ENCODE peak calls at places on chromosome 13, in six cellular contexts. One of them, this sample, is unnamed. For H3K9me3, the result is how much of the 10 kb centered on the place peaks cover.

GRCh38 chr13:89267734-89268133 is 1596.6 kb downstream of the SLITRK5 start:
- DNase-seq in HCT116: no peak
- DNase-seq in mammary epithelial cell: peak
- DNase-seq in K562: no peak
- DNase-seq in neural progenitor cell: no peak
- DNase-seq in GM12878: no peak
- DNase-seq in this sample: no peak

GRCh38 chr13:54357284-54357933 is 1328.8 kb downstream of the OLFM4 start:
- DNase-seq in K562: no peak
- DNase-seq in HCT116: no peak
- DNase-seq in mammary epithelial cell: no peak
- DNase-seq in GM12878: no peak
- DNase-seq in neural progenitor cell: peak
- DNase-seq in this sample: no peak

GRCh38 chr13:113296842-113297369 is at the start of gene LAMP1:
- DNase-seq in HCT116: peak
- DNase-seq in K562: peak
- DNase-seq in neural progenitor cell: peak
- DNase-seq in mammary epithelial cell: peak
- DNase-seq in GM12878: peak
- DNase-seq in this sample: peak

GRCh38 chr13:70960841-70961443 is 852.7 kb upstream of the KLHL1 start:
- DNase-seq in HCT116: no peak
- DNase-seq in GM12878: peak
- DNase-seq in K562: no peak
- DNase-seq in neural progenitor cell: peak
- DNase-seq in mammary epithelial cell: peak
- DNase-seq in this sample: peak

GRCh38 chr13:48775285-48775684 is 121.6 kb downstream of the CYSLTR2 start:
- DNase-seq in neural progenitor cell: no peak
- DNase-seq in GM12878: no peak
- DNase-seq in K562: no peak
- DNase-seq in HCT116: no peak
- DNase-seq in mammary epithelial cell: peak
- DNase-seq in this sample: no peak

GRCh38 chr13:108463365-108463764 is 166.0 kb upstream of the MYO16 start:
- DNase-seq in K562: no peak
- DNase-seq in neural progenitor cell: no peak
- DNase-seq in mammary epithelial cell: peak
- DNase-seq in GM12878: peak
- DNase-seq in HCT116: no peak
- DNase-seq in this sample: peak

GRCh38 chr13:28268800-28269223 is 130.5 kb downstream of the PAN3 start:
- DNase-seq in HCT116: no peak
- DNase-seq in mammary epithelial cell: no peak
- DNase-seq in GM12878: peak
- DNase-seq in neural progenitor cell: no peak
- DNase-seq in K562: no peak
- DNase-seq in this sample: no peak

GRCh38 chr13:47672245-47672975 is 328.7 kb downstream of the SUCLA2 start:
- DNase-seq in GM12878: no peak
- DNase-seq in mammary epithelial cell: no peak
- DNase-seq in neural progenitor cell: no peak
- DNase-seq in HCT116: no peak
- DNase-seq in K562: no peak
- DNase-seq in this sample: no peak

GRCh38 chr13:94345374-94346195 is 133.9 kb downstream of the DCT start:
- DNase-seq in HCT116: no peak
- DNase-seq in GM12878: no peak
- DNase-seq in mammary epithelial cell: peak
- DNase-seq in neural progenitor cell: no peak
- DNase-seq in K562: no peak
- DNase-seq in this sample: peak

GRCh38 chr13:107838592-107839161 is 376.7 kb downstream of the LIG4 start:
- DNase-seq in mammary epithelial cell: no peak
- DNase-seq in HCT116: no peak
- DNase-seq in GM12878: no peak
- DNase-seq in K562: no peak
- DNase-seq in neural progenitor cell: no peak
- DNase-seq in this sample: no peak

GRCh38 chr13:76820759-76821158 is 65.4 kb downstream of the KCTD12 start:
- DNase-seq in HCT116: no peak
- DNase-seq in K562: no peak
- DNase-seq in mammary epithelial cell: no peak
- DNase-seq in GM12878: no peak
- DNase-seq in neural progenitor cell: no peak
- DNase-seq in this sample: no peak

GRCh38 chr13:75365724-75366173 is 116.2 kb downstream of the TBC1D4 start:
- DNase-seq in GM12878: peak
- DNase-seq in K562: peak
- DNase-seq in HCT116: peak
- DNase-seq in neural progenitor cell: no peak
- DNase-seq in mammary epithelial cell: peak
- DNase-seq in this sample: no peak

GRCh38 chr13:39245688-39246087 is 207.4 kb downstream of the NHLRC3 start:
- DNase-seq in mammary epithelial cell: peak
- DNase-seq in K562: no peak
- DNase-seq in GM12878: no peak
- DNase-seq in HCT116: no peak
- DNase-seq in neural progenitor cell: no peak
- DNase-seq in this sample: peak

GRCh38 chr13:96835591-96835990 is 158.7 kb downstream of the OXGR1 start:
- DNase-seq in HCT116: no peak
- DNase-seq in GM12878: no peak
- DNase-seq in mammary epithelial cell: no peak
- DNase-seq in K562: no peak
- DNase-seq in neural progenitor cell: no peak
- DNase-seq in this sample: no peak

GRCh38 chr13:77565635-77566034 is 30.1 kb downstream of the SCEL start:
- DNase-seq in K562: peak
- DNase-seq in HCT116: peak
- DNase-seq in GM12878: no peak
- DNase-seq in mammary epithelial cell: peak
- DNase-seq in neural progenitor cell: peak
- DNase-seq in this sample: peak

GRCh38 chr13:28440774-28441532 is 54.0 kb downstream of the FLT1 start:
- DNase-seq in HCT116: no peak
- DNase-seq in mammary epithelial cell: peak
- DNase-seq in K562: no peak
- DNase-seq in GM12878: no peak
- DNase-seq in neural progenitor cell: no peak
- DNase-seq in this sample: no peak

GRCh38 chr13:86051134-86052103 is 252.2 kb upstream of the SLITRK6 start:
- DNase-seq in mammary epithelial cell: peak
- DNase-seq in HCT116: no peak
- DNase-seq in neural progenitor cell: no peak
- DNase-seq in GM12878: no peak
- DNase-seq in K562: no peak
- DNase-seq in this sample: no peak

GRCh38 chr13:60572855-60573254 is 175.8 kb downstream of the TDRD3 start:
- DNase-seq in GM12878: no peak
- DNase-seq in mammary epithelial cell: no peak
- DNase-seq in K562: no peak
- DNase-seq in neural progenitor cell: peak
- DNase-seq in HCT116: no peak
- DNase-seq in this sample: peak

GRCh38 chr13:81639984-81640582 is 1299.2 kb upstream of the SPRY2 start:
- DNase-seq in HCT116: peak
- DNase-seq in neural progenitor cell: peak
- DNase-seq in GM12878: no peak
- DNase-seq in mammary epithelial cell: peak
- DNase-seq in K562: peak
- DNase-seq in this sample: peak

GRCh38 chr13:22748866-22749586 is 431.8 kb upstream of the SGCG start:
- DNase-seq in mammary epithelial cell: no peak
- DNase-seq in K562: no peak
- DNase-seq in GM12878: no peak
- DNase-seq in neural progenitor cell: no peak
- DNase-seq in HCT116: no peak
- DNase-seq in this sample: no peak

GRCh38 chr13:100089633-100090032 is 740 bp downstream of the PCCA start:
- DNase-seq in GM12878: no peak
- DNase-seq in HCT116: no peak
- DNase-seq in K562: peak
- DNase-seq in mammary epithelial cell: peak
- DNase-seq in neural progenitor cell: no peak
- DNase-seq in this sample: no peak

GRCh38 chr13:100090861-100091260 is 2.0 kb downstream of the PCCA start:
- DNase-seq in GM12878: no peak
- DNase-seq in mammary epithelial cell: no peak
- DNase-seq in HCT116: no peak
- DNase-seq in neural progenitor cell: no peak
- DNase-seq in K562: no peak
- DNase-seq in this sample: no peak

GRCh38 chr13:100088648-100089601 is at the start of gene PCCA:
- DNase-seq in mammary epithelial cell: peak
- DNase-seq in HCT116: peak
- DNase-seq in K562: peak
- DNase-seq in GM12878: peak
- DNase-seq in neural progenitor cell: peak
- DNase-seq in this sample: peak

DNA sequence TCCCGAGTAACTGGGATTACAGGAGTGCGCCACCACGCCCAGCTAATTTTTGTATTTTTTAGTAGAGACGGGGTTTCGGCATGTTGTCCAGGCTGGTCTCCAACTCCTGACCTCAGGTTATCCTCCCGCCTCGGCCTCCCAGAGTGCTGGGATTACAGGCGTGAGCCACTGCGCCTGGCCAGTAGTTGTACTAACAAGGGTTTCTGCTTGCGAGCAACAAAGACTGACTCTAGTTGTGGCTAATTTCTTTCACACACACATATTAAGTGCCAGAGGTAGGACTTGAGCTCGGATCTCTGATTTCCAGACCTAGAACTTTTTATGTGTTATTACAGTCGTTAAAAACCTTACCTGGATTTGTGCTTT is 628 bp upstream of the PCCA start:
- DNase-seq in neural progenitor cell: peak
- DNase-seq in mammary epithelial cell: no peak
- DNase-seq in K562: no peak
- DNase-seq in HCT116: no peak
- DNase-seq in GM12878: no peak
- DNase-seq in this sample: no peak
- TF ChIP-seq EZH2 in neural progenitor cell: no peak
- TF ChIP-seq EZH2 in mammary epithelial cell: no peak
- TF ChIP-seq EZH2 in K562: no peak
- TF ChIP-seq EZH2 in HCT116: no peak
- TF ChIP-seq EZH2 in GM12878: no peak
- TF ChIP-seq EZH2 in this sample: no peak

DNA sequence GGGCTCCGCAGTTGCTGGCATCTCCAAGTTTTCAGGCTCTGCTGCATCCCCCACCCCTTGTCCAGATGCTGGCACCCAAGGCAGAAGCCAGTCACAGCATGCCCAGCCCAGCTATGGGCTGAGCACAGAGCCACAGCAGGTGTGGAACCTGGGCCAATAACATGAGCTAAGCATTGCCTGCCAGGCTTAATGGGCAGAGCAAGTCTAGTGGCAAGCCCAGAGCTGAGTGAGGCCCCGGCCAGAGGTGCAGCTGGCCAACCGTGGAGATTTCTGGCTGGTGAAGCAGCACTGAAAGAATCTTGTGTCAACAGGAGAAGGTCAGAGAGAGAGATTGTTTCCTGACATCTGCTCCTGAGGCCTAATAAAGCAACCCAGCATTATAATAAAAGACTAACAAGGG is 111.0 kb downstream of the B3GLCT start:
- DNase-seq in neural progenitor cell: no peak
- DNase-seq in K562: no peak
- DNase-seq in mammary epithelial cell: peak
- DNase-seq in GM12878: no peak
- DNase-seq in HCT116: no peak
- DNase-seq in this sample: no peak
- H3K9me3 ChIP-seq in neural progenitor cell: under half
- H3K9me3 ChIP-seq in K562: under half
- H3K9me3 ChIP-seq in mammary epithelial cell: under half
- H3K9me3 ChIP-seq in GM12878: under half
- H3K9me3 ChIP-seq in HCT116: under half
- H3K9me3 ChIP-seq in this sample: under half

GRCh38 chr13:19345158-19345557 is 163.5 kb upstream of the TUBA3C start:
- DNase-seq in mammary epithelial cell: no peak
- DNase-seq in HCT116: no peak
- DNase-seq in neural progenitor cell: no peak
- DNase-seq in K562: no peak
- DNase-seq in GM12878: no peak
- DNase-seq in this sample: no peak
- H3K4me3 ChIP-seq in mammary epithelial cell: no peak
- H3K4me3 ChIP-seq in HCT116: no peak
- H3K4me3 ChIP-seq in neural progenitor cell: no peak
- H3K4me3 ChIP-seq in K562: no peak
- H3K4me3 ChIP-seq in GM12878: no peak
- H3K4me3 ChIP-seq in this sample: peak

GRCh38 chr13:102401755-102402154 is at the start of gene FGF14:
- DNase-seq in neural progenitor cell: peak
- DNase-seq in GM12878: no peak
- DNase-seq in mammary epithelial cell: no peak
- DNase-seq in HCT116: no peak
- DNase-seq in K562: no peak
- DNase-seq in this sample: no peak

GRCh38 chr13:102400619-102401125 is 1.2 kb downstream of the FGF14 start:
- DNase-seq in mammary epithelial cell: peak
- DNase-seq in HCT116: no peak
- DNase-seq in neural progenitor cell: peak
- DNase-seq in K562: no peak
- DNase-seq in GM12878: no peak
- DNase-seq in this sample: peak

GRCh38 chr13:102401305-102401704 is 543 bp downstream of the FGF14 start:
- DNase-seq in K562: no peak
- DNase-seq in GM12878: no peak
- DNase-seq in HCT116: no peak
- DNase-seq in mammary epithelial cell: peak
- DNase-seq in neural progenitor cell: no peak
- DNase-seq in this sample: no peak

GRCh38 chr13:102402292-102402691 is 444 bp upstream of the FGF14 start:
- DNase-seq in K562: no peak
- DNase-seq in HCT116: no peak
- DNase-seq in GM12878: no peak
- DNase-seq in mammary epithelial cell: no peak
- DNase-seq in neural progenitor cell: peak
- DNase-seq in this sample: peak

DNA sequence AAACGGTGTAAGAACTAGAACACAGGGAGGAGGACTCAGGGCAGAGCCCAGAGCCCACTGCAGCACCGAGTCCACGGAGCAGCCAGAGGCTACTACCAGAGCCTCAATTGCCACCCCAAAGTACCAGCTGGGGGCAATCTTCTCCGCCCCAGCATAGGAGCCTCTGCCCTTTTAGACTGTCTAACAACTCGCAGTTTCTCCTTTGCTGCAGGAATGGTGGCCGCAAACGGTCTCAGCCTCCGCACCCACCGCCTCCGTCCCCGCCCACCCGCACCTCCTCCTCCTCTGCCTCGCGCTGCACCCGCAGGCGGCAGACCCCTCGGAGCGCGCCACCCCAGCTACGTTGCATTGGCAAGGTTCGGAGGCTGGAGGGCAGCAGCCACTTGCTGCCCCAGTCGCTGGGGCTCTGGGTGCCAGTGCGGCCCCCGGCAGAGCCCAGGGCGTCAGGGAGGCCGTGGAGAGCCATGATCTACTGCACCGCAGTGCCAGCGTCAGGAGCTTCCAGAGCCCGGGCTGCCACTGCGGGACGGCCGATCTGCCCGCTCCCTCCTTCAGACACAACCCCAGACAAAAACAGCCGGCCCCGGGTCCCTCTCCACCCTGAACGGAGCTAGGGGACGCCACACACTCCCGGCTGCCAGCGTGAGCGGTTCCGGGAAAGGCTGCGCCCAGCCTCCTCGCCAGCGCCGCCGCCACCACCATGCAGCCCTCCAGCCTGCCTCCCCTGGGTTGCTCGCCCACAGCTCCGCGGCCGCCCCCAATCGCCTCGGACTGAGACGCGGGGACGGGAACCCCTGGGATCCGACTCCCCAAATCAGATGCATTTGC is 1.8 kb downstream of the FGF14 start:
- DNase-seq in mammary epithelial cell: peak
- DNase-seq in GM12878: no peak
- DNase-seq in K562: no peak
- DNase-seq in neural progenitor cell: peak
- DNase-seq in HCT116: no peak
- DNase-seq in this sample: peak
- TF ChIP-seq EZH2 in mammary epithelial cell: no peak
- TF ChIP-seq EZH2 in GM12878: no peak
- TF ChIP-seq EZH2 in K562: no peak
- TF ChIP-seq EZH2 in neural progenitor cell: peak
- TF ChIP-seq EZH2 in HCT116: no peak
- TF ChIP-seq EZH2 in this sample: no peak